ENCODE peak calls at places on chromosomes 11 and 22, in four cellular contexts. V, Q, K and X are unnamed samples.

GRCh38 chr11:34585870-34586654 is 34.8 kb upstream of the EHF start:
- DNase-seq in V (no peak), K (no peak), Q (peak; percentile 81), X (no peak)

GRCh38 chr11:12803086-12803826 is 129.0 kb downstream of the TEAD1 start:
- DNase-seq in Q (peak; percentile 60), K (no peak), V (no peak), X (no peak)

GRCh38 chr11:133896028-133896427 is 50.7 kb upstream of the SPATA19 start:
- DNase-seq in Q (no peak), K (no peak), V (peak; percentile 14), X (no peak)

GRCh38 chr11:101686514-101686913 is 102.7 kb upstream of the TRPC6 start:
- DNase-seq in Q (no peak), K (no peak), V (no peak), X (no peak)

GRCh38 chr22:31056986-31057599 is 24.0 kb upstream of the SMTN start:
- DNase-seq in K (no peak), Q (peak; percentile 20), V (no peak), X (no peak)

GRCh38 chr11:62694455-62695167 is 5.3 kb upstream of the LRRN4CL start:
- DNase-seq in Q (peak; percentile 91), K (peak; percentile 85), V (peak; percentile 75), X (no peak)

GRCh38 chr11:23725752-23726151 is 771.1 kb upstream of the LUZP2 start:
- DNase-seq in K (no peak), V (no peak), Q (peak; percentile 29), X (no peak)

GRCh38 chr11:2825886-2826678 is 59.5 kb downstream of the CDKN1C start:
- DNase-seq in Q (peak; percentile 97), V (peak; percentile 84), K (no peak), X (no peak)

GRCh38 chr11:87889126-87889525 is 286.1 kb downstream of the RAB38 start:
- DNase-seq in K (no peak), V (no peak), Q (no peak), X (no peak)

GRCh38 chr11:76918941-76919386 is 58.2 kb downstream of the ACER3 start:
- DNase-seq in K (no peak), V (no peak), Q (peak; percentile 79), X (no peak)

GRCh38 chr11:126194121-126194543 is 17.3 kb downstream of the RPUSD4 start:
- DNase-seq in V (no peak), K (peak; percentile 34), Q (peak; percentile 76), X (no peak)

GRCh38 chr22:34567367-34567766 is 498.6 kb upstream of the ISX start:
- DNase-seq in Q (no peak), K (no peak), V (no peak), X (no peak)

GRCh38 chr22:44538071-44538470 is 40.0 kb upstream of the RTL6 start:
- DNase-seq in K (no peak), V (no peak), Q (peak; percentile 41), X (no peak)

GRCh38 chr22:40116496-40117200 is 61.1 kb upstream of the TNRC6B start:
- DNase-seq in Q (no peak), K (no peak), V (no peak), X (no peak)

DNA sequence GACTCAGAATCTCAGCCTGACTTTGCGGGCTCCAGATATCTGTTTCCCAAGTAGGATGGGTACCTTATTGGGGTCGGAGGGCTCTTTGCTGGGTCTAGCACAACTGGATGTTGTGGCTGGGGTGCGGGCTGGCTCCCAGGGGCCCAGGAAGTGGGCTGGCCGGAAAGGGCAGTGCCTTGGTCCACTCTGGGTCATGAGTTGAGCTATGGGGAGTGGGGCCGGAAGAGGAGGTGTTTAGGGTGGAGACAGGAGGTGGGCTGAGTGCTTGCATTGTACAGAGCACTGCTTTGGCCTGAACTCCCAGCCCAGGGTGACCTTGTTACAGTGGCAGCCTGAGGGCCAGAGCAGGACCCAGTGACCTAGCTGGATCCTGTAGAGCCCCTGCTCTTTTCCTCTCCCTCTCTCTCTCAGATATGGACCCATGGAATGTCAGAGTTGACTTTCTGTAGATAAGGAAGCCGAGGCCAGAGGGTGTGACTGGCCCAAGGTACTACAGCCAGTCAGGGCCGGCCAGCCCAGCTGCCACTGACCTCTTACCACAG is 13.2 kb downstream of the PHLDB1 start:
- DNase-seq in K (no peak), V (no peak), Q (no peak), X (no peak)
- TF ChIP-seq CTCF in K (no peak), V (no peak), Q (no peak), X (no peak)

DNA sequence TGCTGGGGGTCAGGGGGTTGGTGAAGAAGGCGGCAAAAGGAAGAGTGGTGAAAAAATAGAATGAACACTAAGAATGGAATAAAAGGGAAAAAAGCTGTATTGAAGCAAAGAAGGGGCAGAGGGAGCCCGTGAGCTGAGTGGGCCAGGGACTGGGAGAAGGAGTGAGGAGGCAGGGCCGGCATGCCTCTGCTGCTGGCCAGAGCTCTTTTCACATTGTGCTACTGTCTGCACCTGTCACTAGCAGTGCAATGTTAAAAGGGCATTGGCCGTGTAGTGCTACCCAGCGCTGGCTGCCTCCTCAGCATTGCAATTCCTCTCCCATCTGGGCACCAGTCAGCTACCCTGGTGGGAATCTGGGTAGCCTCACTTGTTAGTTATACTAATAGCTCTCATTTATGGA is 8.7 kb downstream of the YPEL4 start:
- DNase-seq in V (no peak), K (no peak), Q (peak; percentile 43), X (no peak)
- TF ChIP-seq CTCF in V (no peak), K (no peak), Q (peak; percentile 69), X (peak; percentile 25)

GRCh38 chr11:123561046-123561781 is 93.2 kb downstream of the SCN3B start:
- DNase-seq in V (no peak), K (peak; percentile 49), Q (peak; percentile 32), X (no peak)
- TF ChIP-seq CTCF in V (no peak), K (no peak), Q (peak; percentile 42), X (no peak)

GRCh38 chr11:113874920-113875413 is 405 bp downstream of the USP28 start:
- DNase-seq in V (no peak), Q (peak; percentile 33), K (no peak), X (no peak)
- TF ChIP-seq CTCF in V (no peak), Q (peak; percentile 12), K (peak; percentile 12), X (peak; percentile 8)

DNA sequence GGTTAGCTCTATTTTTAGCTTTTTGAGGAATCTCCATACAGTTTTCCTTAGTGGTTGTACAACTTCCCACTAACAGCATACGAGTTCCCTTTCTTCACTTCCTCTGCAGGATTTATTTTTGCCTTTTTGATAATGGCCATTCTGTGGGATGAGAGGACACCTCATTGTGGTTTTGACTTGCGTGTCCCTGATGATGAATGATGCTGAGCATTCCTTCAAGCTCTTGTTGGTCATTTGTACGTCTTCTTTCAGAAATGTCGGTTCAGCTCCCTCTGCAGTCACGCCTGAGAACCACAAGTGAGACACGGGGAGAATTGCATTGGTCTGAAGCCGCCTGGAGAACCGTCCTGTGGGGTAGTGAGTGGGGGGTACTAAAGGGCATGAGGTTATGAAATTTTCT is 2.0 kb upstream of the KRTAP5-10 start:
- DNase-seq in V (no peak), Q (peak; percentile 14), K (no peak), X (no peak)
- TF ChIP-seq CTCF in V (peak; percentile 44), Q (no peak), K (no peak), X (no peak)

GRCh38 chr22:46538816-46539163 is 1.4 kb upstream of the CELSR1 start:
- DNase-seq in K (no peak), Q (peak; percentile 55), V (no peak), X (no peak)

GRCh38 chr22:46539169-46539568 is 1.7 kb upstream of the CELSR1 start:
- DNase-seq in Q (no peak), V (no peak), K (no peak), X (no peak)

GRCh38 chr22:46541536-46541935 is 4.1 kb upstream of the CELSR1 start:
- DNase-seq in V (no peak), Q (no peak), K (no peak), X (no peak)

GRCh38 chr22:46545041-46545796 is 7.8 kb upstream of the CELSR1 start:
- DNase-seq in K (no peak), V (no peak), Q (peak; percentile 43), X (no peak)

GRCh38 chr22:46542011-46542985 is 4.9 kb upstream of the CELSR1 start:
- DNase-seq in K (peak; percentile 80), V (peak; percentile 64), Q (peak; percentile 62), X (peak; percentile 92)
- TF ChIP-seq CTCF in K (peak; percentile 90), V (peak; percentile 99), Q (peak; percentile 96), X (peak; percentile 97)

GRCh38 chr11:129766858-129767604 is 48.6 kb upstream of the TMEM45B start:
- DNase-seq in K (peak; percentile 49), V (no peak), Q (peak; percentile 34), X (no peak)
- TF ChIP-seq CTCF in K (peak; percentile 36), V (peak; percentile 59), Q (peak; percentile 72), X (peak; percentile 67)